ENCODE peak calls at places on chromosomes 16 and 17, in eight cellular contexts. One of them, this sample, is unnamed.

GRCh38 chr17:62206550-62206949 is 141.5 kb upstream of the MED13 start:
- DNase-seq in NCI-H2081: no peak
- DNase-seq in NCI-H1048: no peak
- DNase-seq in mesendoderm: no peak
- DNase-seq in stimulated activated CD4-positive, alpha-beta T cell treated with anti-CD3 and anti-CD28 coated beads, Interleukin-12 subunit alpha, Interleukin-12 subunit beta, amount 100 ng/mL, for 48 hours: no peak
- DNase-seq in activated T-cell treated with anti-CD3 and anti-CD28 coated beads for 4 hours: no peak
- DNase-seq in effector CD4-positive, alpha-beta T cell: no peak
- DNase-seq in SHP77: no peak
- DNase-seq in this sample: peak; percentile 30

GRCh38 chr17:62017496-62017895 is 47.6 kb downstream of the MED13 start:
- DNase-seq in stimulated activated CD4-positive, alpha-beta T cell treated with anti-CD3 and anti-CD28 coated beads, Interleukin-12 subunit alpha, Interleukin-12 subunit beta, amount 100 ng/mL, for 48 hours: no peak
- DNase-seq in NCI-H1048: no peak
- DNase-seq in effector CD4-positive, alpha-beta T cell: no peak
- DNase-seq in mesendoderm: no peak
- DNase-seq in SHP77: no peak
- DNase-seq in NCI-H2081: no peak
- DNase-seq in activated T-cell treated with anti-CD3 and anti-CD28 coated beads for 4 hours: no peak
- DNase-seq in this sample: no peak

GRCh38 chr17:82320956-82321927 is 3.8 kb upstream of the CD7 start:
- DNase-seq in NCI-H2081: peak; percentile 31
- DNase-seq in SHP77: no peak
- DNase-seq in effector CD4-positive, alpha-beta T cell: peak; percentile 80
- DNase-seq in mesendoderm: peak; percentile 14
- DNase-seq in stimulated activated CD4-positive, alpha-beta T cell treated with anti-CD3 and anti-CD28 coated beads, Interleukin-12 subunit alpha, Interleukin-12 subunit beta, amount 100 ng/mL, for 48 hours: peak; percentile 71
- DNase-seq in NCI-H1048: no peak
- DNase-seq in activated T-cell treated with anti-CD3 and anti-CD28 coated beads for 4 hours: peak; percentile 82
- DNase-seq in this sample: peak; percentile 52

GRCh38 chr17:56679148-56679766 is 85.8 kb downstream of the NOG start:
- DNase-seq in activated T-cell treated with anti-CD3 and anti-CD28 coated beads for 4 hours: no peak
- DNase-seq in NCI-H2081: no peak
- DNase-seq in SHP77: no peak
- DNase-seq in NCI-H1048: no peak
- DNase-seq in mesendoderm: peak; percentile 67
- DNase-seq in effector CD4-positive, alpha-beta T cell: no peak
- DNase-seq in stimulated activated CD4-positive, alpha-beta T cell treated with anti-CD3 and anti-CD28 coated beads, Interleukin-12 subunit alpha, Interleukin-12 subunit beta, amount 100 ng/mL, for 48 hours: no peak
- DNase-seq in this sample: peak; percentile 84

GRCh38 chr16:86681440-86681838 is 103.1 kb downstream of the FOXL1 start:
- DNase-seq in effector CD4-positive, alpha-beta T cell: no peak
- DNase-seq in mesendoderm: no peak
- DNase-seq in SHP77: no peak
- DNase-seq in NCI-H1048: no peak
- DNase-seq in stimulated activated CD4-positive, alpha-beta T cell treated with anti-CD3 and anti-CD28 coated beads, Interleukin-12 subunit alpha, Interleukin-12 subunit beta, amount 100 ng/mL, for 48 hours: no peak
- DNase-seq in activated T-cell treated with anti-CD3 and anti-CD28 coated beads for 4 hours: no peak
- DNase-seq in NCI-H2081: no peak
- DNase-seq in this sample: no peak

GRCh38 chr16:58644108-58644507 is 14.5 kb upstream of the CNOT1 start:
- DNase-seq in NCI-H2081: no peak
- DNase-seq in SHP77: no peak
- DNase-seq in stimulated activated CD4-positive, alpha-beta T cell treated with anti-CD3 and anti-CD28 coated beads, Interleukin-12 subunit alpha, Interleukin-12 subunit beta, amount 100 ng/mL, for 48 hours: no peak
- DNase-seq in activated T-cell treated with anti-CD3 and anti-CD28 coated beads for 4 hours: no peak
- DNase-seq in NCI-H1048: no peak
- DNase-seq in mesendoderm: no peak
- DNase-seq in effector CD4-positive, alpha-beta T cell: no peak
- DNase-seq in this sample: no peak

GRCh38 chr16:49100366-49100765 is 181.3 kb downstream of the CBLN1 start:
- DNase-seq in SHP77: no peak
- DNase-seq in activated T-cell treated with anti-CD3 and anti-CD28 coated beads for 4 hours: no peak
- DNase-seq in NCI-H1048: no peak
- DNase-seq in effector CD4-positive, alpha-beta T cell: no peak
- DNase-seq in mesendoderm: no peak
- DNase-seq in stimulated activated CD4-positive, alpha-beta T cell treated with anti-CD3 and anti-CD28 coated beads, Interleukin-12 subunit alpha, Interleukin-12 subunit beta, amount 100 ng/mL, for 48 hours: no peak
- DNase-seq in NCI-H2081: no peak
- DNase-seq in this sample: no peak

GRCh38 chr17:44595216-44595775 is 38.0 kb downstream of the FZD2 start:
- DNase-seq in activated T-cell treated with anti-CD3 and anti-CD28 coated beads for 4 hours: no peak
- DNase-seq in mesendoderm: no peak
- DNase-seq in stimulated activated CD4-positive, alpha-beta T cell treated with anti-CD3 and anti-CD28 coated beads, Interleukin-12 subunit alpha, Interleukin-12 subunit beta, amount 100 ng/mL, for 48 hours: no peak
- DNase-seq in SHP77: no peak
- DNase-seq in NCI-H2081: no peak
- DNase-seq in effector CD4-positive, alpha-beta T cell: no peak
- DNase-seq in NCI-H1048: no peak
- DNase-seq in this sample: peak; percentile 43

GRCh38 chr17:27807567-27808470 is 7.5 kb upstream of the NOS2 start:
- DNase-seq in effector CD4-positive, alpha-beta T cell: peak; percentile 32
- DNase-seq in NCI-H2081: no peak
- DNase-seq in stimulated activated CD4-positive, alpha-beta T cell treated with anti-CD3 and anti-CD28 coated beads, Interleukin-12 subunit alpha, Interleukin-12 subunit beta, amount 100 ng/mL, for 48 hours: peak; percentile 45
- DNase-seq in mesendoderm: no peak
- DNase-seq in NCI-H1048: no peak
- DNase-seq in SHP77: peak; percentile 36
- DNase-seq in activated T-cell treated with anti-CD3 and anti-CD28 coated beads for 4 hours: peak; percentile 36
- DNase-seq in this sample: no peak

GRCh38 chr16:85854935-85855334 is 44.0 kb upstream of the IRF8 start:
- DNase-seq in mesendoderm: no peak
- DNase-seq in activated T-cell treated with anti-CD3 and anti-CD28 coated beads for 4 hours: no peak
- DNase-seq in SHP77: no peak
- DNase-seq in stimulated activated CD4-positive, alpha-beta T cell treated with anti-CD3 and anti-CD28 coated beads, Interleukin-12 subunit alpha, Interleukin-12 subunit beta, amount 100 ng/mL, for 48 hours: no peak
- DNase-seq in NCI-H1048: no peak
- DNase-seq in effector CD4-positive, alpha-beta T cell: no peak
- DNase-seq in NCI-H2081: no peak
- DNase-seq in this sample: no peak

GRCh38 chr17:27323538-27324212 is 29.8 kb downstream of the WSB1 start:
- DNase-seq in SHP77: no peak
- DNase-seq in NCI-H2081: no peak
- DNase-seq in activated T-cell treated with anti-CD3 and anti-CD28 coated beads for 4 hours: no peak
- DNase-seq in NCI-H1048: no peak
- DNase-seq in effector CD4-positive, alpha-beta T cell: no peak
- DNase-seq in mesendoderm: peak; percentile 66
- DNase-seq in stimulated activated CD4-positive, alpha-beta T cell treated with anti-CD3 and anti-CD28 coated beads, Interleukin-12 subunit alpha, Interleukin-12 subunit beta, amount 100 ng/mL, for 48 hours: no peak
- DNase-seq in this sample: peak; percentile 38

GRCh38 chr17:80786470-80786869 is 205.2 kb upstream of the CHMP6 start:
- DNase-seq in SHP77: no peak
- DNase-seq in NCI-H2081: no peak
- DNase-seq in effector CD4-positive, alpha-beta T cell: no peak
- DNase-seq in stimulated activated CD4-positive, alpha-beta T cell treated with anti-CD3 and anti-CD28 coated beads, Interleukin-12 subunit alpha, Interleukin-12 subunit beta, amount 100 ng/mL, for 48 hours: no peak
- DNase-seq in NCI-H1048: no peak
- DNase-seq in mesendoderm: no peak
- DNase-seq in activated T-cell treated with anti-CD3 and anti-CD28 coated beads for 4 hours: no peak
- DNase-seq in this sample: no peak

GRCh38 chr17:46178550-46179198 is 14.6 kb downstream of the KANSL1 start:
- DNase-seq in activated T-cell treated with anti-CD3 and anti-CD28 coated beads for 4 hours: no peak
- DNase-seq in stimulated activated CD4-positive, alpha-beta T cell treated with anti-CD3 and anti-CD28 coated beads, Interleukin-12 subunit alpha, Interleukin-12 subunit beta, amount 100 ng/mL, for 48 hours: no peak
- DNase-seq in NCI-H2081: no peak
- DNase-seq in effector CD4-positive, alpha-beta T cell: no peak
- DNase-seq in NCI-H1048: no peak
- DNase-seq in SHP77: no peak
- DNase-seq in mesendoderm: no peak
- DNase-seq in this sample: no peak

GRCh38 chr16:75580-76501 is 2.2 kb upstream of the MPG start:
- DNase-seq in stimulated activated CD4-positive, alpha-beta T cell treated with anti-CD3 and anti-CD28 coated beads, Interleukin-12 subunit alpha, Interleukin-12 subunit beta, amount 100 ng/mL, for 48 hours: no peak
- DNase-seq in activated T-cell treated with anti-CD3 and anti-CD28 coated beads for 4 hours: no peak
- DNase-seq in effector CD4-positive, alpha-beta T cell: no peak
- DNase-seq in NCI-H1048: no peak
- DNase-seq in SHP77: no peak
- DNase-seq in NCI-H2081: no peak
- DNase-seq in mesendoderm: peak; percentile 92
- DNase-seq in this sample: peak; percentile 38

GRCh38 chr16:1933097-1933661 is 9.8 kb downstream of the MSRB1 start:
- DNase-seq in NCI-H2081: no peak
- DNase-seq in activated T-cell treated with anti-CD3 and anti-CD28 coated beads for 4 hours: no peak
- DNase-seq in SHP77: no peak
- DNase-seq in NCI-H1048: no peak
- DNase-seq in effector CD4-positive, alpha-beta T cell: no peak
- DNase-seq in mesendoderm: no peak
- DNase-seq in stimulated activated CD4-positive, alpha-beta T cell treated with anti-CD3 and anti-CD28 coated beads, Interleukin-12 subunit alpha, Interleukin-12 subunit beta, amount 100 ng/mL, for 48 hours: no peak
- DNase-seq in this sample: no peak

GRCh38 chr16:80788016-80788415 is 16.4 kb downstream of the CDYL2 start:
- DNase-seq in activated T-cell treated with anti-CD3 and anti-CD28 coated beads for 4 hours: no peak
- DNase-seq in NCI-H1048: no peak
- DNase-seq in NCI-H2081: no peak
- DNase-seq in mesendoderm: no peak
- DNase-seq in effector CD4-positive, alpha-beta T cell: no peak
- DNase-seq in stimulated activated CD4-positive, alpha-beta T cell treated with anti-CD3 and anti-CD28 coated beads, Interleukin-12 subunit alpha, Interleukin-12 subunit beta, amount 100 ng/mL, for 48 hours: no peak
- DNase-seq in SHP77: no peak
- DNase-seq in this sample: no peak

GRCh38 chr16:84850714-84851113 is 30.9 kb downstream of the CRISPLD2 start:
- DNase-seq in NCI-H1048: no peak
- DNase-seq in mesendoderm: no peak
- DNase-seq in stimulated activated CD4-positive, alpha-beta T cell treated with anti-CD3 and anti-CD28 coated beads, Interleukin-12 subunit alpha, Interleukin-12 subunit beta, amount 100 ng/mL, for 48 hours: no peak
- DNase-seq in activated T-cell treated with anti-CD3 and anti-CD28 coated beads for 4 hours: no peak
- DNase-seq in SHP77: no peak
- DNase-seq in effector CD4-positive, alpha-beta T cell: no peak
- DNase-seq in NCI-H2081: no peak
- DNase-seq in this sample: no peak

GRCh38 chr17:81593105-81593871 is 41.1 kb upstream of the FAAP100 start:
- DNase-seq in NCI-H2081: no peak
- DNase-seq in effector CD4-positive, alpha-beta T cell: no peak
- DNase-seq in activated T-cell treated with anti-CD3 and anti-CD28 coated beads for 4 hours: no peak
- DNase-seq in NCI-H1048: no peak
- DNase-seq in stimulated activated CD4-positive, alpha-beta T cell treated with anti-CD3 and anti-CD28 coated beads, Interleukin-12 subunit alpha, Interleukin-12 subunit beta, amount 100 ng/mL, for 48 hours: no peak
- DNase-seq in SHP77: no peak
- DNase-seq in mesendoderm: no peak
- DNase-seq in this sample: no peak

GRCh38 chr16:75445298-75445697 is 12.0 kb upstream of the CFDP1 start:
- DNase-seq in stimulated activated CD4-positive, alpha-beta T cell treated with anti-CD3 and anti-CD28 coated beads, Interleukin-12 subunit alpha, Interleukin-12 subunit beta, amount 100 ng/mL, for 48 hours: no peak
- DNase-seq in NCI-H2081: no peak
- DNase-seq in NCI-H1048: no peak
- DNase-seq in SHP77: no peak
- DNase-seq in mesendoderm: no peak
- DNase-seq in activated T-cell treated with anti-CD3 and anti-CD28 coated beads for 4 hours: no peak
- DNase-seq in effector CD4-positive, alpha-beta T cell: no peak
- DNase-seq in this sample: peak; percentile 18

GRCh38 chr16:57611184-57611583 is 17.2 kb upstream of the ADGRG1 start:
- DNase-seq in stimulated activated CD4-positive, alpha-beta T cell treated with anti-CD3 and anti-CD28 coated beads, Interleukin-12 subunit alpha, Interleukin-12 subunit beta, amount 100 ng/mL, for 48 hours: no peak
- DNase-seq in mesendoderm: no peak
- DNase-seq in NCI-H1048: no peak
- DNase-seq in NCI-H2081: no peak
- DNase-seq in activated T-cell treated with anti-CD3 and anti-CD28 coated beads for 4 hours: no peak
- DNase-seq in SHP77: no peak
- DNase-seq in effector CD4-positive, alpha-beta T cell: no peak
- DNase-seq in this sample: no peak

GRCh38 chr17:81434079-81434478 is 38.8 kb downstream of the BAHCC1 start:
- DNase-seq in NCI-H2081: no peak
- DNase-seq in effector CD4-positive, alpha-beta T cell: no peak
- DNase-seq in NCI-H1048: no peak
- DNase-seq in activated T-cell treated with anti-CD3 and anti-CD28 coated beads for 4 hours: no peak
- DNase-seq in stimulated activated CD4-positive, alpha-beta T cell treated with anti-CD3 and anti-CD28 coated beads, Interleukin-12 subunit alpha, Interleukin-12 subunit beta, amount 100 ng/mL, for 48 hours: no peak
- DNase-seq in mesendoderm: no peak
- DNase-seq in SHP77: no peak
- DNase-seq in this sample: no peak

GRCh38 chr17:45320931-45321461 is 4.2 kb upstream of the MAP3K14 start:
- DNase-seq in effector CD4-positive, alpha-beta T cell: no peak
- DNase-seq in NCI-H2081: no peak
- DNase-seq in activated T-cell treated with anti-CD3 and anti-CD28 coated beads for 4 hours: no peak
- DNase-seq in SHP77: no peak
- DNase-seq in mesendoderm: peak; percentile 73
- DNase-seq in stimulated activated CD4-positive, alpha-beta T cell treated with anti-CD3 and anti-CD28 coated beads, Interleukin-12 subunit alpha, Interleukin-12 subunit beta, amount 100 ng/mL, for 48 hours: no peak
- DNase-seq in NCI-H1048: no peak
- DNase-seq in this sample: no peak

GRCh38 chr17:77602062-77602746 is 356.3 kb upstream of the TNRC6C start:
- DNase-seq in effector CD4-positive, alpha-beta T cell: no peak
- DNase-seq in NCI-H2081: no peak
- DNase-seq in mesendoderm: no peak
- DNase-seq in SHP77: no peak
- DNase-seq in NCI-H1048: no peak
- DNase-seq in stimulated activated CD4-positive, alpha-beta T cell treated with anti-CD3 and anti-CD28 coated beads, Interleukin-12 subunit alpha, Interleukin-12 subunit beta, amount 100 ng/mL, for 48 hours: no peak
- DNase-seq in activated T-cell treated with anti-CD3 and anti-CD28 coated beads for 4 hours: no peak
- DNase-seq in this sample: peak; percentile 32

GRCh38 chr16:9351841-9352434 is 260.5 kb downstream of the HAPSTR1 start:
- DNase-seq in activated T-cell treated with anti-CD3 and anti-CD28 coated beads for 4 hours: no peak
- DNase-seq in mesendoderm: no peak
- DNase-seq in NCI-H1048: no peak
- DNase-seq in stimulated activated CD4-positive, alpha-beta T cell treated with anti-CD3 and anti-CD28 coated beads, Interleukin-12 subunit alpha, Interleukin-12 subunit beta, amount 100 ng/mL, for 48 hours: no peak
- DNase-seq in NCI-H2081: no peak
- DNase-seq in SHP77: no peak
- DNase-seq in effector CD4-positive, alpha-beta T cell: no peak
- DNase-seq in this sample: no peak

GRCh38 chr16:22071352-22071923 is 20.9 kb upstream of the VWA3A start:
- DNase-seq in NCI-H2081: no peak
- DNase-seq in activated T-cell treated with anti-CD3 and anti-CD28 coated beads for 4 hours: no peak
- DNase-seq in mesendoderm: peak; percentile 23
- DNase-seq in NCI-H1048: no peak
- DNase-seq in stimulated activated CD4-positive, alpha-beta T cell treated with anti-CD3 and anti-CD28 coated beads, Interleukin-12 subunit alpha, Interleukin-12 subunit beta, amount 100 ng/mL, for 48 hours: no peak
- DNase-seq in SHP77: no peak
- DNase-seq in effector CD4-positive, alpha-beta T cell: no peak
- DNase-seq in this sample: peak; percentile 22